ENCODE peak calls at places on chromosomes 2 and 18, in seven cellular contexts. S is kidney, M is MM.1S, D is WERI-Rb-1, I is kidney epithelial cell, P is esophagus squamous epithelium, R is uterus. X is an unnamed sample.

GRCh38 chr18:48800479-48800876 is 150.3 kb downstream of the SMAD7 start:
- DNase-seq in D (peak), R (peak), M (no peak), I (no peak), S (peak), P (no peak), X (no peak)

GRCh38 chr18:71809711-71810110 is 734.4 kb downstream of the CBLN2 start:
- DNase-seq in S (no peak), I (no peak), P (no peak), M (no peak), D (no peak), R (no peak), X (no peak)

GRCh38 chr2:166238176-166238575 is 110.4 kb upstream of the SCN1A start:
- DNase-seq in P (no peak), D (no peak), R (no peak), S (no peak), M (no peak), I (no peak), X (no peak)

GRCh38 chr2:133532919-133533318 is 35.3 kb downstream of the NCKAP5 start:
- DNase-seq in M (no peak), S (no peak), R (no peak), D (no peak), I (no peak), P (no peak), X (no peak)

GRCh38 chr2:165563468-165564225 is 94.1 kb downstream of the CSRNP3 start:
- DNase-seq in D (peak), R (no peak), S (no peak), P (no peak), I (no peak), M (peak), X (no peak)

GRCh38 chr2:178917555-178917954 is 110.3 kb upstream of the TTN start:
- DNase-seq in M (no peak), I (no peak), R (no peak), S (no peak), D (no peak), P (no peak), X (no peak)

GRCh38 chr2:16148632-16149348 is 208.4 kb downstream of the MYCN start:
- DNase-seq in R (no peak), I (no peak), M (no peak), S (no peak), P (no peak), D (no peak), X (no peak)

GRCh38 chr2:149076863-149077412 is 38.4 kb downstream of the LYPD6B start:
- DNase-seq in R (no peak), I (peak), M (no peak), S (peak), D (no peak), P (no peak), X (no peak)

GRCh38 chr18:614980-615607 is 18.3 kb downstream of the CLUL1 start:
- DNase-seq in S (no peak), P (no peak), R (no peak), I (no peak), M (no peak), D (no peak), X (no peak)

GRCh38 chr18:3864669-3865298 is 414.8 kb downstream of the TGIF1 start:
- DNase-seq in I (no peak), S (no peak), D (no peak), P (no peak), R (no peak), M (no peak), X (no peak)

GRCh38 chr2:175840261-175840660 is 161.8 kb downstream of the LNPK start:
- DNase-seq in S (no peak), P (no peak), I (no peak), M (no peak), R (no peak), D (no peak), X (no peak)

GRCh38 chr2:19801367-19802087 is 100.3 kb downstream of the TTC32 start:
- DNase-seq in M (no peak), P (no peak), I (peak), S (peak), D (no peak), R (peak), X (peak)

GRCh38 chr2:200054681-200055468 is 99.5 kb downstream of the MAIP1 start:
- DNase-seq in D (peak), M (no peak), R (no peak), S (no peak), P (no peak), I (no peak), X (no peak)

GRCh38 chr2:189570565-189570964 is 10.0 kb downstream of the SLC40A1 start:
- DNase-seq in P (no peak), M (no peak), R (no peak), I (peak), S (no peak), D (no peak), X (no peak)

GRCh38 chr2:168062054-168062453 is 185.3 kb downstream of the STK39 start:
- DNase-seq in R (no peak), M (no peak), I (no peak), P (no peak), S (no peak), D (no peak), X (no peak)

GRCh38 chr2:96739633-96740428 is at the start of gene LMAN2L:
- DNase-seq in I (peak), P (peak), S (peak), R (peak), M (peak), D (peak), X (peak)

GRCh38 chr2:161983896-161984295 is 90.1 kb downstream of the DPP4 start:
- DNase-seq in P (no peak), S (no peak), I (no peak), R (no peak), M (no peak), D (no peak), X (peak)

GRCh38 chr2:14454102-14454676 is 178.3 kb upstream of the LRATD1 start:
- DNase-seq in P (no peak), M (no peak), I (no peak), D (no peak), S (no peak), R (no peak), X (no peak)

GRCh38 chr18:74806073-74806472 is 208.4 kb downstream of the ZNF407 start:
- DNase-seq in P (no peak), M (no peak), D (no peak), R (no peak), S (no peak), I (no peak), X (no peak)

GRCh38 chr2:241932895-241933174 is 63.3 kb downstream of the RTP5 start:
- DNase-seq in I (no peak), S (no peak), D (no peak), P (no peak), R (peak), M (no peak), X (no peak)

GRCh38 chr2:81324046-81324445 is 1019.5 kb upstream of the LRRTM1 start:
- DNase-seq in I (peak), P (no peak), R (no peak), S (no peak), D (peak), M (peak), X (no peak)

GRCh38 chr2:70247364-70248144 is 874 bp downstream of the TIA1 start:
- DNase-seq in R (no peak), I (no peak), P (no peak), M (no peak), D (no peak), S (no peak), X (no peak)

GRCh38 chr2:229714080-229714735 is at the start of gene DNER:
- DNase-seq in S (peak), R (no peak), D (peak), I (no peak), M (peak), P (no peak), X (no peak)

GRCh38 chr2:73998451-73998850 is 13.7 kb downstream of the TET3 start:
- DNase-seq in D (no peak), P (no peak), I (no peak), R (no peak), S (no peak), M (no peak), X (no peak)

GRCh38 chr2:173414823-173415322 is 60.2 kb downstream of the CDCA7 start:
- DNase-seq in M (no peak), R (peak), S (no peak), D (no peak), I (peak), P (no peak), X (no peak)

GRCh38 chr2:172305066-172305465 is 122.3 kb upstream of the ITGA6 start:
- DNase-seq in S (no peak), I (no peak), P (no peak), R (no peak), M (no peak), D (no peak), X (no peak)

DNA sequence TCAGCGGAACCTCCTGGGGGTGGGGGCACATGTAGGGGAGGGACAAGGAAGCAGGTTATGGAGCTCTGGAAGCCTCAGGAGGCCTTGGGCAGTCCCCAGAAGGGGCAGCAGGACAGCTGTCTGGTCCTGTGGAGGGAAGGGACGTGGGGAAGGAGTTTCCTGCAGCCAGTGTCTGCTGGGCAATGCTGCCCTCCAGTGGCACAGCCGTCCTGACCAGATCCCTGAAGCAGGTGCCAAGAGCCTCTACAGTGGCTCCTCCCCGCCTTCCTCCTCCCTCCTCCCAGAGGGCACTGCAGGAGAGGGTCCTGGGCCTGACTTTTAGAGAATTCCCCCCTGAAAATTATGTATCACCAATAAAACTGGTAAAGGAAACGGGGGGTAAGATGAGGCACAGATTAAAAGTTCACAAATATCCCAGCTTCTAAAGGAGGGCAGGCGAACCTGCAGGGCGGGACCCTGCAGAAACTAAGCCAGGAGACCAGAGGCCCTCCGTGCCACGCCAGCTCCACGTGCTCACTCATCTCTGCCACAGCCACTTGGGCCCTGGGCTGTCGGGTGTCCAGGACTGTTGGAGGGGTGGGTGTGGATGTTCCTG is 258.5 kb downstream of the TWIST2 start:
- DNase-seq in P (no peak), D (peak), S (no peak), I (no peak), R (no peak), M (peak), X (peak)
- TF ChIP-seq CTCF in P (no peak), D (peak), S (peak), I (peak), R (no peak), M (no peak), X (peak)

GRCh38 chr18:58222439-58223125 is 178.6 kb downstream of the NEDD4L start:
- DNase-seq in S (no peak), D (no peak), I (no peak), R (no peak), P (no peak), M (no peak), X (no peak)
- H3K4me3 ChIP-seq in S (peak), D (no peak), I (peak), R (no peak), P (peak), M (no peak), X (peak)

GRCh38 chr2:31038385-31038784 is 99.9 kb downstream of the GALNT14 start:
- DNase-seq in D (peak), P (no peak), S (no peak), R (no peak), M (no peak), I (no peak), X (no peak)
- TF ChIP-seq CTCF in D (peak), P (no peak), S (no peak), R (no peak), M (no peak), I (no peak), X (no peak)

DNA sequence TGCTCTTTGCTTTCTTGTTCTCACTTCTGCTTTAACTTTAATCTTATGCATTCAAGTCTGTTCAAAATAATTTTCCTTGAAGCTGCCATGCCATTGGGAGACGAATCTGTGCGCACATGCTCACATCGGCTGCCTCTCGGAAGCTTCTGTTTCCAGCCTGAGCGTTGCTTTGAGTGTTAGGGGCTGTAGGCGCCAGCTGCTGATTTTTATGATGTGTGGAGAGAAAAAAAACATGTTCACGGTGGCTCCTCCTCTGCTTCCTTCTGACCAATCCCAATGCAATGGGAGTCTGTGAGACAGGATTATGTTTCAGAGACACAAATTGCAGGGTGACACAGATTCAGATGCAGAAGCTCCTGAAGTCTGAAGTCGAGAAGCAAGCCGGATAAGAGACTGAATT is at the start of gene MC4R:
- DNase-seq in D (peak), R (no peak), S (no peak), M (no peak), P (no peak), I (peak), X (peak)
- H3K4me3 ChIP-seq in D (peak), R (no peak), S (peak), M (no peak), P (no peak), I (peak), X (peak)

GRCh38 chr2:95204396-95204795 is 2.9 kb upstream of the ZNF892 start:
- DNase-seq in P (no peak), D (no peak), R (no peak), S (no peak), M (no peak), I (no peak), X (no peak)

GRCh38 chr2:95208101-95208500 is 780 bp downstream of the ZNF892 start:
- DNase-seq in M (no peak), D (no peak), S (no peak), I (no peak), P (no peak), R (no peak), X (no peak)

GRCh38 chr2:95206086-95206485 is 1.2 kb upstream of the ZNF892 start:
- DNase-seq in D (no peak), M (no peak), I (no peak), P (no peak), S (no peak), R (no peak), X (no peak)

GRCh38 chr2:95203911-95204310 is 3.4 kb upstream of the ZNF892 start:
- DNase-seq in D (no peak), M (no peak), R (no peak), P (no peak), S (no peak), I (no peak), X (no peak)

DNA sequence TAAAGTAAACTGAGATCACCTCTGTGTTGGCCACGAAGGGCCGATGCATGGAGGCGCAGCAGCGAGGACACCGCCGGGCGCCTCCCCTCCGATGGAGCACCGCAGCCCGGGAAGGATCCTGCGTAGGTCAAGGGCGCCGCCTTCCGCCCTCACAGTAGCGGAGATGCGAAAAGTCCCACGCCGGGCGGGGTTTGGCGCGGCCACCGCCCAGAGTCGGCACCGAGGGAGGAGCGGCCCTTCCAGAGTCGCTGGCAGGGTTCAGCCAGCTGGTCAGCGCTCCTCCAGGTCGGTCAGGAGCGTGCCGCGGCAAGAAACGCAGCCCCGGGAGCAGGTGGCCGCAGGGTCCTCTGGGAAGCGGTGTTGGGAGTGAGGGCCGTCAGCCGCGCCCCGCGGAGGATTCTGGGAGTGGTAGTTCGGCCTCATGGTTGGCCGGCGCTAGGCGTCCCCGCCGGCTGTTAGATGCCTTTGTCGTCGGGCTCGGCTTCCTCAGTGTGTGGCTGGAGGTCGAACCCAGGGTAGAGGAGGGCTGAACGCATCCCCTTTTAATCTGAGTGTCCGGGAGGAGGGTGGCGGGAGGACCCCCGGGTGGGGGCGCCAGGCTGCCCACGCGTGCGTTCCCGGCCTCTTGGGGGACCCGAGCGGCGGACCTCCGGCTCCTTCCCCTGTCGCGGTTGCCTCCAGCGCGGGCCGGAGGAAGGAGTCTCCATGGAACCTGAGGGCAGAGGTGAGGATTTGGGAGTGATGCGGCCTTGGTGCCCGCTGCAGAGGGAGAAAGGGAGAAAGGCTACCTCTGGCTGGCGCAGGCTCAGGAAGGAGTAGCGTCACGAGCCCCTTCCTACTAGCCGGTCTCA is at the start of gene ZNF892:
- DNase-seq in M (peak), R (peak), P (peak), I (peak), D (peak), S (peak), X (peak)
- TF ChIP-seq CTCF in M (peak), R (peak), P (peak), I (peak), D (peak), S (peak), X (peak)

DNA sequence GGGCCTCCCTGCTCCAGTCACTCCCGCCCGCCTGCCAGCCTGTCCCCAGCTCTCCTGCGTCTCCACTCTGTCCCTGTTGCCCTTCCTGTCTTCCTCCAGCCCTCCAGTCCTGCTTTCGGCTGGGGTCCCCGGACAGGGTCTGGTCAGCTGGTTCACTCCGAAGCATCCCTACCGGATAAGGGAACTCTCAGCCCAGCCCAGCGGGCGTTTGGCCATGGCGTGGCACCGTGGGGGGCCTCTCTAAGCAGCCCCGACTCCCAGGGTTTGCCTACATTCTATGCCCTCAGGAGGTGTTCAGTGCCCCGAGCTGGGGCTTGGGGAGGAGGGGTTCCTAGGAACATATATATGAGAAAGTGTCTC is 183.0 kb upstream of the HAAO start:
- DNase-seq in R (peak), P (no peak), S (no peak), D (no peak), I (no peak), M (no peak), X (no peak)
- H3K4me3 ChIP-seq in R (peak), P (peak), S (peak), D (peak), I (peak), M (no peak), X (peak)

GRCh38 chr18:76730901-76731300 is 91.5 kb upstream of the ZNF236 start:
- DNase-seq in S (no peak), D (no peak), M (no peak), R (no peak), I (no peak), P (no peak), X (no peak)
- TF ChIP-seq CTCF in S (no peak), D (no peak), M (no peak), R (no peak), I (no peak), P (no peak), X (no peak)